ENCODE peak calls at places on chromosomes 2 and 18, in seven cellular contexts. O is CD4-positive, alpha-beta T cell; A is adipocyte; W is HT1080; Q is KBM-7; R is A172; G is Calu3. M is an unnamed sample.

GRCh38 chr18:52322307-52322706 is 17.7 kb upstream of the DCC start:
- DNase-seq in Q (no peak), A (no peak), R (no peak), W (no peak), G (no peak), O (no peak), M (no peak)

GRCh38 chr2:26479131-26479970 is 1.4 kb upstream of the OTOF start:
- DNase-seq in W (no peak), A (no peak), G (no peak), R (no peak), O (no peak), Q (no peak), M (no peak)

GRCh38 chr2:180694445-180695421 is 285.7 kb upstream of the UBE2E3 start:
- DNase-seq in G (no peak), R (no peak), Q (no peak), A (peak; percentile 15), W (no peak), O (no peak), M (no peak)

GRCh38 chr18:27185025-27185763 is at the start of gene CHST9:
- DNase-seq in W (no peak), A (no peak), O (no peak), R (no peak), Q (no peak), G (peak; percentile 79), M (no peak)

GRCh38 chr2:101577173-101577572 is 102.3 kb upstream of the RFX8 start:
- DNase-seq in R (no peak), G (no peak), Q (no peak), O (no peak), A (peak; percentile 41), W (no peak), M (no peak)

GRCh38 chr2:113058998-113059960 is at the start of gene IL36RN:
- DNase-seq in Q (no peak), W (no peak), O (no peak), R (no peak), G (no peak), A (no peak), M (no peak)

GRCh38 chr2:229920011-229920781 is 1.6 kb downstream of the TRIP12 start:
- DNase-seq in R (no peak), Q (peak; percentile 33), A (peak; percentile 42), W (no peak), G (no peak), O (no peak), M (no peak)

GRCh38 chr18:49875783-49876182 is 62.5 kb upstream of the ACAA2 start:
- DNase-seq in Q (no peak), W (no peak), O (no peak), G (no peak), A (no peak), R (no peak), M (no peak)

GRCh38 chr2:238498691-238499295 is 72.1 kb downstream of the ASB1 start:
- DNase-seq in G (no peak), O (no peak), R (no peak), W (no peak), Q (no peak), A (no peak), M (no peak)

GRCh38 chr2:200814276-200814815 is 2.6 kb downstream of the BZW1 start:
- DNase-seq in O (no peak), W (no peak), G (no peak), Q (no peak), A (peak; percentile 21), R (no peak), M (no peak)